ENCODE peak calls at places on chromosomes 13 and 19, in eight cellular contexts. One of them, this sample, is unnamed.

GRCh38 chr13:44108345-44108858 is 228.7 kb downstream of the LACC1 start:
- DNase-seq in AG08396: no peak
- DNase-seq in NCI-H146: no peak
- DNase-seq in lung microvascular endothelial cell: peak; percentile 82
- DNase-seq in non-pigmented ciliary epithelial cell: no peak
- DNase-seq in AG10803: no peak
- DNase-seq in GM04504: no peak
- DNase-seq in A172: no peak
- DNase-seq in this sample: no peak

GRCh38 chr19:31249217-31249616 is 100.0 kb downstream of the TSHZ3 start:
- DNase-seq in AG08396: no peak
- DNase-seq in NCI-H146: no peak
- DNase-seq in lung microvascular endothelial cell: no peak
- DNase-seq in non-pigmented ciliary epithelial cell: no peak
- DNase-seq in AG10803: no peak
- DNase-seq in GM04504: no peak
- DNase-seq in A172: no peak
- DNase-seq in this sample: no peak

GRCh38 chr13:39538826-39539555 is 64.0 kb downstream of the LHFPL6 start:
- DNase-seq in AG08396: no peak
- DNase-seq in NCI-H146: no peak
- DNase-seq in lung microvascular endothelial cell: no peak
- DNase-seq in non-pigmented ciliary epithelial cell: no peak
- DNase-seq in AG10803: peak; percentile 56
- DNase-seq in GM04504: no peak
- DNase-seq in A172: no peak
- DNase-seq in this sample: no peak

GRCh38 chr13:41544824-41545707 is 87.7 kb downstream of the RGCC start:
- DNase-seq in AG08396: no peak
- DNase-seq in NCI-H146: no peak
- DNase-seq in lung microvascular endothelial cell: no peak
- DNase-seq in non-pigmented ciliary epithelial cell: no peak
- DNase-seq in AG10803: peak; percentile 31
- DNase-seq in GM04504: no peak
- DNase-seq in A172: peak; percentile 62
- DNase-seq in this sample: no peak

GRCh38 chr13:22128413-22129198 is 457.7 kb downstream of the FGF9 start:
- DNase-seq in AG08396: peak; percentile 31
- DNase-seq in NCI-H146: no peak
- DNase-seq in lung microvascular endothelial cell: no peak
- DNase-seq in non-pigmented ciliary epithelial cell: no peak
- DNase-seq in AG10803: no peak
- DNase-seq in GM04504: no peak
- DNase-seq in A172: no peak
- DNase-seq in this sample: no peak

GRCh38 chr13:113087923-113088690 is 17.5 kb upstream of the F7 start:
- DNase-seq in AG08396: no peak
- DNase-seq in NCI-H146: no peak
- DNase-seq in lung microvascular endothelial cell: no peak
- DNase-seq in non-pigmented ciliary epithelial cell: no peak
- DNase-seq in AG10803: no peak
- DNase-seq in GM04504: no peak
- DNase-seq in A172: no peak
- DNase-seq in this sample: no peak

GRCh38 chr19:16447015-16447384 is 24.8 kb downstream of the EPS15L1 start:
- DNase-seq in AG08396: peak; percentile 87
- DNase-seq in NCI-H146: no peak
- DNase-seq in lung microvascular endothelial cell: no peak
- DNase-seq in non-pigmented ciliary epithelial cell: peak; percentile 70
- DNase-seq in AG10803: peak; percentile 86
- DNase-seq in GM04504: peak; percentile 58
- DNase-seq in A172: peak; percentile 65
- DNase-seq in this sample: peak; percentile 54

GRCh38 chr13:63433546-63434150 is 2018.0 kb upstream of the PCDH20 start:
- DNase-seq in AG08396: no peak
- DNase-seq in NCI-H146: no peak
- DNase-seq in lung microvascular endothelial cell: no peak
- DNase-seq in non-pigmented ciliary epithelial cell: peak; percentile 22
- DNase-seq in AG10803: no peak
- DNase-seq in GM04504: no peak
- DNase-seq in A172: no peak
- DNase-seq in this sample: no peak

This sample was measured in glomerular endothelial cell.